ENCODE peak calls at places on chromosome 20, in four cellular contexts. I is A549, A is vagina, L is H1. E is an unnamed sample.

GRCh38 chr20:48189177-48189576 is 403.9 kb upstream of the SULF2 start:
- DNase-seq in I (peak; percentile 28), A (no peak), L (no peak), E (no peak)

GRCh38 chr20:48155231-48155630 is 369.9 kb upstream of the SULF2 start:
- DNase-seq in I (no peak), A (no peak), L (no peak), E (no peak)

GRCh38 chr20:1809611-1810510 is 85.3 kb upstream of the SIRPA start:
- DNase-seq in I (peak; percentile 70), A (peak; percentile 95), L (no peak), E (no peak)

GRCh38 chr20:5033566-5033965 is 32.3 kb upstream of the SLC23A2 start:
- DNase-seq in I (no peak), A (no peak), L (no peak), E (no peak)

GRCh38 chr20:1215386-1216170 is 10.3 kb upstream of the RAD21L1 start:
- DNase-seq in I (no peak), A (no peak), L (no peak), E (no peak)

GRCh38 chr20:5131502-5131901 is 4.7 kb downstream of the CDS2 start:
- DNase-seq in I (no peak), A (no peak), L (no peak), E (no peak)

GRCh38 chr20:59583428-59584277 is 20.7 kb upstream of the PHACTR3 start:
- DNase-seq in I (no peak), A (no peak), L (no peak), E (peak; percentile 66)

GRCh38 chr20:23639490-23639958 is 1.8 kb upstream of the CST3 start:
- DNase-seq in I (no peak), A (no peak), L (no peak), E (no peak)

GRCh38 chr20:14568225-14568624 is 230.8 kb upstream of the FLRT3 start:
- DNase-seq in I (no peak), A (no peak), L (no peak), E (no peak)

GRCh38 chr20:3710703-3711417 is 1.5 kb downstream of the SIGLEC1 start:
- DNase-seq in I (peak; percentile 88), A (no peak), L (peak; percentile 33), E (peak; percentile 79)

GRCh38 chr20:31698803-31699718 is 23.6 kb downstream of the BCL2L1 start:
- DNase-seq in I (peak; percentile 63), A (no peak), L (no peak), E (peak; percentile 62)

GRCh38 chr20:17320456-17320855 is 93.6 kb downstream of the PCSK2 start:
- DNase-seq in I (no peak), A (no peak), L (no peak), E (no peak)

GRCh38 chr20:35699914-35700624 is 864 bp downstream of the ROMO1 start:
- DNase-seq in I (no peak), A (no peak), L (no peak), E (no peak)

GRCh38 chr20:44390280-44390679 is 34.8 kb downstream of the HNF4A start:
- DNase-seq in I (no peak), A (no peak), L (no peak), E (no peak)

GRCh38 chr20:44384423-44385027 is 29.0 kb downstream of the HNF4A start:
- DNase-seq in I (peak; percentile 56), A (no peak), L (peak; percentile 49), E (peak; percentile 88)

GRCh38 chr20:44392088-44392775 is 36.7 kb downstream of the HNF4A start:
- DNase-seq in I (no peak), A (no peak), L (no peak), E (no peak)

GRCh38 chr20:44389871-44390270 is 34.4 kb downstream of the HNF4A start:
- DNase-seq in I (no peak), A (no peak), L (no peak), E (no peak)

GRCh38 chr20:44388466-44389023 is 33.0 kb downstream of the HNF4A start:
- DNase-seq in I (peak; percentile 69), A (no peak), L (peak; percentile 83), E (peak; percentile 23)
- H3K4me3 ChIP-seq in I (no peak overlapping the region), A (no peak overlapping the region), L (peak overlapping the region; percentile 32), E (no peak overlapping the region)

GRCh38 chr20:8148501-8148900 is 16.4 kb downstream of the PLCB1 start:
- DNase-seq in I (no peak), A (no peak), L (no peak), E (no peak)
- TF ChIP-seq POLR2A in I (no peak), A (no peak), L (no peak), E (no peak)

GRCh38 chr20:46089076-46089337 is 755 bp downstream of the NCOA5 start:
- DNase-seq in I (peak; percentile 19), A (no peak), L (no peak), E (no peak)

GRCh38 chr20:46084805-46085792 is 4.7 kb downstream of the NCOA5 start:
- DNase-seq in I (peak; percentile 20), A (no peak), L (no peak), E (no peak)

GRCh38 chr20:46089338-46090094 is at the start of gene NCOA5:
- DNase-seq in I (peak; percentile 91), A (no peak), L (peak; percentile 80), E (peak; percentile 98)

GRCh38 chr20:46088409-46089075 is 1.2 kb downstream of the NCOA5 start:
- DNase-seq in I (peak; percentile 10), A (no peak), L (no peak), E (no peak)

DNA sequence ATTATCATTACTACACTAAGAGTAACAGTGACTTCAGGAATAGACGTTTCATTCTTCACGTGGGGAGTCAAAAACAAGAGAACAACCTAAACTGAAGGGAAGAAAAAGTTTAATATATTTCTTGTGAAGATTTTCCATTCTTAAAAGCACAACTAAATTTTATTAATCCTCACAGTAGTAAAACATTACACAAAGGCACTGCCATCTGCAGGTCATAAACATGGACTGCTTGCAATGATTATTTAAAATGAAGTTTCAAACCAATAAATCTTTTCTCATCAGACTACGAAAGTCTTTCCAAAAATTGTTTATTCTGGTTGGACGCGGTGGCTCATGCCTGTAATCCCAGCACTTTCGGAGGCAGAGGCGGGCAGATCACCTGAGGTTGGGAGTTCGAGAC is 2.6 kb downstream of the NCOA5 start:
- DNase-seq in I (no peak), A (no peak), L (no peak), E (no peak)
- TF ChIP-seq CTCF in I (peak; percentile 46), A (no peak), L (no peak), E (peak; percentile 53)

DNA sequence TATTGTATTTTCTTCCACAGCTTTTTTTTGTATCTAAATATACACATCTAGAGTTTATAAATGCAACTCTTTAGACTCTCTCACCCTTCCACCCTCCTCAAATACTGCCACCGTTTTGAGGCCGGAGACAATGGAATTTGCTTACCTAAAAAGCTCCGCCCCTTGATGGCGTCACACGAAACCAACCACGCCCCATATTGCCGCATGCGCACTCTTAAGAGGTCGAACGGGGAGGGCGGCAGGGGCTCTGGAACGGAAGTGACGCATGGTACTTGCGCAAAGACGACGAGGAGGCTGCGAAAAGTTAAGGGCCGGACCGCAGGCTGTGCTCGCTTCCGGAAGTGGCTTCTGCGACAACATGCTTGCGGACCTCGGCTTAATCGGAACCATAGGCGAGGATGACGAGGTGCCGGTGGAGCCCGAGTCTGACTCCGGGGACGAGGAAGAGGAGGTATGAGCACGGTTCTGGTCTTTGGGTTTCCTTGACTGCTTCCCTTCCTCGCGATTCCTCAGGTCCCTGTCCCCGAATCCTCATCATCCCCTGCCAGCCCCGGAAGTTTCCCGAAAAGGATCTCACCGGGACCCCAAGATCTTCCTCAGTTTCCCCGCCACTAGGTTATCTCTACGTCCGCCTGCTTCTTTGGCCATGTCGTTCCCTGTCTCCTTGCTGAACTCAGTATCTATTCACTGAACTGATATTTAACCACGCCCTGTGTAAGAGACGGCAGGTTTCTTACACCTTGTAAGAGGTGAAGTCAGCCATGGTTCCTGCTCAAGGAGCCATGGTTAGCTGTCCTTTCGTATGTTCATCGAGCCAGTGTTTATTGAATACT is at the start of gene DDX27:
- DNase-seq in I (peak; percentile 86), A (peak; percentile 98), L (peak; percentile 99), E (peak; percentile 97)
- H3K4me3 ChIP-seq in I (peak within 1 kb of the TSS; percentile 97), A (peak within 1 kb of the TSS; percentile 76), L (peak within 1 kb of the TSS; percentile 85), E (peak within 1 kb of the TSS; percentile 91)

DNA sequence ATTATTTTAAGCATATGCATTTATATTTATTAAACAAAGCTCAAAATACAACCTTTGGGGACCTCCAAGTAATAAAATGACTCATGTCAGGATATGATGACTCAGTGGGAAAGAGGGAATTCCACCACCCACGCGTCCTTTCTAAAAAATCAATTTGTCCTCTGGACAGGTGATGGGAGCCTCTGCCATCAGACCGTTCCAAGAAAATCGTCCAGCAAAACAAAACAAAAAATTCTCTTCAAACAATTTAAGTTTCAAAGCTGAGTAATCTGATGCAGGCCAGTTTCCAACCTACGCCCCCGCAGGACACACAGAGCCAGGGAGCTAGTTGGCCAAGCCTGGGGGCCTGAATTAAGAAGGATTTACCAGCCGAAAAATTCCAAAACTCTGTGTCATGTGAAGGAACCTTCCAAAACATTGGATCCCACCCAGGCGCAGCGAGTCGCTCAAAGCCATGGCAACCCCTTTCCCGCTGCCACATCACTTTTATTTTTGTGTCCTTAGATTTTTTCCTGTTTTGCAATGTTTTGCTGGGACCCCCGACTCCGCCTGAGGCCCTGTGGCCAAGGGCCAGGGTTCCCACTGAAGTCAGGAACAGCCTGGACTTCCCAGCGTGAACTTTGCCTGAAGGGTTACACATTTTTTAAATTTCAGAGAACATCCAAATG is 95.3 kb downstream of the NFATC2 start:
- DNase-seq in I (peak; percentile 60), A (no peak), L (no peak), E (peak; percentile 60)
- TF ChIP-seq POLR2A in I (no peak), A (no peak), L (no peak), E (no peak)

DNA sequence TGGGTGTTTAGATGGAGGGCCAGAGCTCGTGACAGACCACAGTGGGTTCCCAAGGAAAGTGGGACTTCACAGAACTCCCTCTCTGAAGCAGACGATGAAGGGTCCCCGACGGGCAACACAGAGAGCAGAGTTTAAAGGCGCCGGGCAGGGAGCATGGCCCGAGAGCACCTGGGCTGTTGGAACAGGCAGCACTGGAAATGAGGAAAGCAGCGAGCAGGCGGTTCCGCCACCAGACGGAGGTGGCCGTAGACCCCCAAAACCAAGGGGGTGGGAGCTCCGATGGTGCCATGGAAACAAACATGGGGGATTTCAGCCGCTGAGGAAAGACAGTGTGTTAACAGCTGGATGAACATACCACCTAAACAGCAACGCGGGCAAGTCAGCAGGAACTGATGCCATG is 27.5 kb upstream of the INSM1 start:
- DNase-seq in I (no peak), A (no peak), L (no peak), E (no peak)
- TF ChIP-seq CTCF in I (no peak), A (no peak), L (no peak), E (no peak)